ENCODE peak calls at places on chromosomes 12 and 14, in seven cellular contexts. Y is mammary epithelial cell, I is ascending aorta, O is adrenal gland, Q is small intestine, X is fibroblast of lung, M is PC-3. T is an unnamed sample.
A peak's percentile ranks its signal among the peaks of the same experiment; 100 is the strongest.

GRCh38 chr14:105152794-105153241 is 15.8 kb downstream of the JAG2 start:
- DNase-seq in I (no peak), M (no peak), X (no peak), O (no peak), Y (no peak), Q (no peak), T (no peak)

GRCh38 chr14:73785834-73786631 is 65.6 kb upstream of the PTGR2 start:
- DNase-seq in I (peak; percentile 43), O (peak; percentile 87), X (peak; percentile 86), Y (peak; percentile 84), M (peak; percentile 86), Q (peak; percentile 85), T (peak; percentile 68)

GRCh38 chr12:97835541-97835940 is 372.9 kb downstream of the RMST start:
- DNase-seq in Y (no peak), I (no peak), X (no peak), M (no peak), O (no peak), Q (no peak), T (no peak)

GRCh38 chr12:118150625-118151024 is 14.7 kb downstream of the PEBP1 start:
- DNase-seq in O (no peak), X (no peak), Y (no peak), I (no peak), Q (no peak), M (no peak), T (no peak)

GRCh38 chr14:29630566-29631160 is 297.0 kb downstream of the PRKD1 start:
- DNase-seq in I (no peak), M (no peak), O (no peak), X (no peak), Y (peak; percentile 66), Q (no peak), T (no peak)

GRCh38 chr14:51219473-51220448 is 20.3 kb upstream of the TMX1 start:
- DNase-seq in M (peak; percentile 63), O (peak; percentile 31), I (no peak), Q (peak; percentile 6), Y (no peak), X (peak; percentile 30), T (no peak)

GRCh38 chr14:76812093-76812421 is 625 bp downstream of the ANGEL1 start:
- DNase-seq in Y (peak; percentile 16), M (peak; percentile 33), I (no peak), Q (peak; percentile 39), X (no peak), O (no peak), T (peak; percentile 12)

GRCh38 chr12:95574030-95574429 is 22.8 kb upstream of the USP44 start:
- DNase-seq in Q (no peak), O (no peak), M (no peak), I (no peak), X (no peak), Y (no peak), T (no peak)

GRCh38 chr14:59225281-59225680 is 36.8 kb downstream of the DAAM1 start:
- DNase-seq in M (no peak), X (no peak), Q (no peak), I (no peak), O (no peak), Y (peak; percentile 40), T (no peak)

GRCh38 chr12:80946591-80946990 is 8.9 kb upstream of the LIN7A start:
- DNase-seq in Q (no peak), Y (no peak), I (no peak), X (peak; percentile 9), O (no peak), M (peak; percentile 16), T (no peak)

GRCh38 chr14:69683971-69684370 is 72.6 kb downstream of the SUSD6 start:
- DNase-seq in Y (no peak), I (no peak), Q (no peak), M (no peak), X (no peak), O (no peak), T (no peak)
- H3K4me1 ChIP-seq in Y (peaks cover 45% of the 10 kb centered on the region), I (peaks cover 4% of the 10 kb centered on the region), Q (peaks cover 26% of the 10 kb centered on the region), M (peaks cover 17% of the 10 kb centered on the region), X (no peaks in the 10 kb centered on the region), O (peaks cover 80% of the 10 kb centered on the region), T (peaks cover 85% of the 10 kb centered on the region)

GRCh38 chr14:23249810-23250209 is 12.1 kb downstream of the RNF212B start:
- DNase-seq in O (no peak), Q (peak; percentile 6), M (no peak), I (no peak), Y (no peak), X (no peak), T (no peak)

GRCh38 chr14:23252006-23252405 is 14.3 kb downstream of the RNF212B start:
- DNase-seq in X (no peak), O (no peak), M (no peak), Q (no peak), I (no peak), Y (peak; percentile 39), T (no peak)

GRCh38 chr14:23248601-23249000 is 10.9 kb downstream of the RNF212B start:
- DNase-seq in O (no peak), M (no peak), Y (no peak), Q (no peak), I (no peak), X (peak; percentile 3), T (no peak)

DNA sequence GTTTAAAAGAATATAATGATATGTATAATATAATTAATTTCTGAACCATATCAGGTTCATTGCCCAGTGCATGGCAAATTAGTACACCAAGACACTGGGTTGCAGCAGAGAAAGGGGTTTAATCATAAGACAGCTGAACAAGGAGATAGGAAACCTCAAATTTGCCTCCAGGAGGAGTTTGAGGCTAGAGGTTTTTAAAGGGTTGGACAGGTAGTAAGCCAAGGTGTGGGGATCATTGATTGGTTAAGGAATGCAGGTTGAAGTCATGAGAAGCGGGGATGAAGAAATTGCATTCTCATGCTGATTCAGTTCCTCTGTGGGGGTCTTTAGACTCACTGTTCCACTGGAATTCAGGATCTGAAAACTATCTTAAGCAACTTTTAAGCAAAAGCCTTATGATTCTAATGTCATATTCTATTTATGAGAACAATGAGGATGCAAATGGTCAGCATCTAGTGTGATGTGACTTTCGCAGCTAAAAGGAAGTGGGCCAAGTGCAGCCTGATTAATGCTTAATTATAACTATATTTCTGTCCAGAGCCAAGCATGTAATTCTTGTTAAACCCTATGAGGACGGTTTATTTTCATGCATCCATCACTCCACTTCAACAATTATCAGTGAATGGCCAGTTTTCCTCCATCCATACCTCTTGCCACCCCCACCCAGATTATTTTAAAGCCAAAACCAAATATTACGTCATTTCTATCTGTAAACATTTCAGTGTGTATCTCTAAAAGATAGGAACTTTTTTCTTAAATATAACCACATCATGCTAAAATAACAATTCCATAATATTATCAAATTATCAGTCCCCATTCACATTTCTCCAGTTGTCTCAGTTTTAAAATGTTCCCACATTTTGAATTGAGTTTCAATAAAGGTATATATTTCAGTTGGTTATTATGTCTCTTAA is 14.9 kb downstream of the RNF212B start:
- DNase-seq in Y (peak; percentile 75), O (no peak), Q (no peak), I (no peak), X (no peak), M (no peak), T (no peak)
- H3K27ac ChIP-seq in Y (peak overlapping the region; percentile 51), O (no peak overlapping the region), Q (no peak overlapping the region), I (no peak overlapping the region), X (no peak overlapping the region), M (no peak overlapping the region), T (no peak overlapping the region)

GRCh38 chr12:124376435-124376834 is 81.5 kb downstream of the RFLNA start:
- DNase-seq in Y (no peak), X (no peak), O (no peak), I (no peak), M (no peak), Q (no peak), T (no peak)
- H3K36me3 ChIP-seq in Y (no peaks in the 10 kb centered on the region), X (peaks cover 38% of the 10 kb centered on the region), O (peaks cover 77% of the 10 kb centered on the region), I (peaks cover 69% of the 10 kb centered on the region), M (peaks cover 71% of the 10 kb centered on the region), Q (peaks cover 3% of the 10 kb centered on the region), T (peaks cover 16% of the 10 kb centered on the region)

GRCh38 chr14:61542848-61543790 is 152.2 kb upstream of the HIF1A start:
- DNase-seq in Q (no peak), M (no peak), X (no peak), Y (no peak), O (peak; percentile 54), I (no peak), T (no peak)

GRCh38 chr14:61543946-61544345 is 151.4 kb upstream of the HIF1A start:
- DNase-seq in M (no peak), Q (no peak), X (no peak), I (no peak), O (no peak), Y (no peak), T (no peak)

GRCh38 chr14:61545716-61546455 is 149.4 kb upstream of the HIF1A start:
- DNase-seq in O (no peak), I (no peak), Y (no peak), M (no peak), Q (no peak), X (no peak), T (no peak)

GRCh38 chr14:61547186-61548121 is 147.9 kb upstream of the HIF1A start:
- DNase-seq in Q (no peak), O (peak; percentile 71), M (peak; percentile 95), X (peak; percentile 92), I (no peak), Y (peak; percentile 91), T (no peak)

GRCh38 chr14:61544448-61545202 is 150.7 kb upstream of the HIF1A start:
- DNase-seq in I (no peak), O (peak; percentile 13), Y (no peak), M (no peak), X (no peak), Q (no peak), T (no peak)
- H3K4me1 ChIP-seq in I (peaks cover 19% of the 10 kb centered on the region), O (peaks cover 18% of the 10 kb centered on the region), Y (peaks cover 13% of the 10 kb centered on the region), M (peaks cover 26% of the 10 kb centered on the region), X (peaks cover 17% of the 10 kb centered on the region), Q (peaks cover 6% of the 10 kb centered on the region), T (no peaks in the 10 kb centered on the region)

T was measured in CD4-positive, alpha-beta memory T cell.